ENCODE peak calls at places on chromosomes 16 and 17, in five cellular contexts. Y is GM12878, W is NAMALWA, B is natural killer cell, M is neural crest cell. U is an unnamed sample.

GRCh38 chr16:85457366-85457765 is 155.8 kb upstream of the GSE1 start:
- DNase-seq in W (no peak), Y (no peak), M (no peak), B (no peak), U (no peak)

GRCh38 chr17:45791935-45792334 is 7.8 kb downstream of the CRHR1 start:
- DNase-seq in B (no peak), W (no peak), Y (no peak), M (no peak), U (no peak)

GRCh38 chr16:29811896-29812665 is at the start of gene PRRT2:
- DNase-seq in M (peak), W (peak), Y (no peak), B (peak), U (peak)

GRCh38 chr17:48559609-48560451 is 14.9 kb upstream of the HOXB2 start:
- DNase-seq in Y (no peak), W (no peak), B (no peak), M (no peak), U (peak)

GRCh38 chr17:64343833-64344637 is 46.6 kb downstream of the PECAM1 start:
- DNase-seq in M (no peak), W (no peak), B (no peak), Y (no peak), U (peak)

GRCh38 chr17:41377546-41377945 is 4.6 kb downstream of the KRT34 start:
- DNase-seq in W (no peak), B (no peak), Y (no peak), M (no peak), U (no peak)

GRCh38 chr17:50772251-50772650 is 4.9 kb upstream of the ANKRD40CL start:
- DNase-seq in M (no peak), Y (no peak), W (peak), B (no peak), U (no peak)

GRCh38 chr16:58814348-58814801 is 80.3 kb upstream of the GOT2 start:
- DNase-seq in M (peak), Y (no peak), B (peak), W (peak), U (peak)

GRCh38 chr17:11853321-11854151 is 143.7 kb downstream of the ZNF18 start:
- DNase-seq in W (no peak), B (no peak), M (peak), Y (no peak), U (no peak)

GRCh38 chr16:29727452-29727851 is 18.3 kb downstream of the C16orf54 start:
- DNase-seq in M (no peak), B (no peak), W (no peak), Y (no peak), U (no peak)

U was measured in nephron progenitor cell.